ENCODE peak calls at places on chromosomes 5 and 9, in six cellular contexts. F is ACHN; H is Kasumi-1; Y is stimulated activated CD4-positive, alpha-beta T cell treated with anti-CD3 and anti-CD28 coated beads, Interleukin-15, amount 100 ng/mL, for 24 hours; J is KG1; U is astrocyte. O is an unnamed sample.

GRCh38 chr5:79399046-79399445 is 114.9 kb downstream of the HOMER1 start:
- DNase-seq in F (no peak), H (no peak), Y (no peak), J (no peak), U (no peak), O (no peak)

GRCh38 chr5:149799119-149799623 is 69.1 kb downstream of the PPARGC1B start:
- DNase-seq in F (peak), H (no peak), Y (no peak), J (no peak), U (peak), O (no peak)

GRCh38 chr5:172622091-172623046 is 18.7 kb upstream of the NEURL1B start:
- DNase-seq in F (no peak), H (no peak), Y (no peak), J (no peak), U (no peak), O (no peak)

GRCh38 chr5:139462582-139463276 is at the start of gene ECSCR:
- DNase-seq in F (no peak), H (no peak), Y (no peak), J (no peak), U (peak), O (no peak)

GRCh38 chr9:95552814-95553546 is 36.2 kb upstream of the PTCH1 start:
- DNase-seq in F (no peak), H (no peak), Y (peak), J (no peak), U (no peak), O (no peak)

GRCh38 chr5:133738271-133738670 is 125.9 kb upstream of the FSTL4 start:
- DNase-seq in F (no peak), H (no peak), Y (no peak), J (no peak), U (peak), O (no peak)

GRCh38 chr5:76801803-76802195 is 17.0 kb upstream of the F2RL1 start:
- DNase-seq in F (no peak), H (no peak), Y (no peak), J (no peak), U (no peak), O (no peak)

GRCh38 chr5:154179846-154180710 is 10.5 kb upstream of the GALNT10 start:
- DNase-seq in F (peak), H (peak), Y (peak), J (no peak), U (no peak), O (no peak)

GRCh38 chr9:15295761-15296405 is 11.1 kb downstream of the TTC39B start:
- DNase-seq in F (peak), H (no peak), Y (no peak), J (peak), U (peak), O (no peak)

GRCh38 chr5:147346006-147346561 is 111.3 kb downstream of the STK32A start:
- DNase-seq in F (no peak), H (no peak), Y (no peak), J (no peak), U (no peak), O (no peak)

GRCh38 chr9:133569891-133570651 is 35.6 kb downstream of the ADAMTSL2 start:
- DNase-seq in F (no peak), H (no peak), Y (no peak), J (no peak), U (no peak), O (no peak)

GRCh38 chr9:135033487-135033886 is 54.0 kb upstream of the OLFM1 start:
- DNase-seq in F (no peak), H (no peak), Y (no peak), J (no peak), U (no peak), O (no peak)

GRCh38 chr5:138803285-138803684 is 50.1 kb downstream of the CTNNA1 start:
- DNase-seq in F (no peak), H (no peak), Y (no peak), J (no peak), U (no peak), O (no peak)

GRCh38 chr9:78368236-78368635 is 71.3 kb downstream of the PSAT1 start:
- DNase-seq in F (no peak), H (no peak), Y (no peak), J (no peak), U (peak), O (no peak)

GRCh38 chr9:71859939-71860338 is 51.1 kb downstream of the ABHD17B start:
- DNase-seq in F (peak), H (no peak), Y (no peak), J (no peak), U (no peak), O (no peak)

GRCh38 chr5:51378778-51379652 is 4.2 kb upstream of the ISL1 start:
- DNase-seq in F (no peak), H (no peak), Y (no peak), J (no peak), U (peak), O (no peak)

GRCh38 chr9:110947645-110948044 is 90.6 kb downstream of the LPAR1 start:
- DNase-seq in F (no peak), H (no peak), Y (no peak), J (no peak), U (no peak), O (no peak)

GRCh38 chr5:81803812-81804211 is 52.9 kb upstream of the SSBP2 start:
- DNase-seq in F (no peak), H (no peak), Y (no peak), J (no peak), U (no peak), O (no peak)

GRCh38 chr5:73733219-73733618 is 107.2 kb downstream of the ARHGEF28 start:
- DNase-seq in F (no peak), H (no peak), Y (no peak), J (no peak), U (peak), O (no peak)

GRCh38 chr9:3468407-3469205 is 57.2 kb downstream of the RFX3 start:
- DNase-seq in F (no peak), H (no peak), Y (no peak), J (no peak), U (no peak), O (no peak)

GRCh38 chr5:96067902-96068614 is 106.4 kb upstream of the ELL2 start:
- DNase-seq in F (peak), H (no peak), Y (peak), J (no peak), U (peak), O (no peak)

GRCh38 chr9:93299418-93300174 is 115.7 kb downstream of the WNK2 start:
- DNase-seq in F (no peak), H (no peak), Y (no peak), J (no peak), U (no peak), O (no peak)

GRCh38 chr9:31799953-31800609 is 584.4 kb upstream of the ACO1 start:
- DNase-seq in F (peak), H (peak), Y (no peak), J (no peak), U (peak), O (no peak)

GRCh38 chr5:63822633-63823032 is 139.6 kb downstream of the HTR1A start:
- DNase-seq in F (no peak), H (peak), Y (no peak), J (no peak), U (no peak), O (no peak)

GRCh38 chr5:7396169-7397004 is 449 bp downstream of the ADCY2 start:
- DNase-seq in F (no peak), H (no peak), Y (peak), J (no peak), U (peak), O (no peak)

GRCh38 chr9:135480071-135480941 is 724 bp downstream of the PPP1R26 start:
- DNase-seq in F (peak), H (no peak), Y (no peak), J (no peak), U (no peak), O (no peak)

GRCh38 chr5:87924451-87924850 is 344.2 kb downstream of the TMEM161B start:
- DNase-seq in F (no peak), H (no peak), Y (no peak), J (no peak), U (no peak), O (no peak)